ENCODE peak calls at places on chromosomes 13 and 19, in nine cellular contexts. G is dorsolateral prefrontal cortex, X is SK-N-SH, N is thyroid gland, I is right atrium auricular region, L is BJ, R is HFF-Myc, W is pancreas, B is PC-9. J is an unnamed sample.

GRCh38 chr19:48997972-48998371 is 4.3 kb downstream of the RUVBL2 start:
- DNase-seq in G (no peak), X (peak; percentile 69), N (peak; percentile 27), I (no peak), L (no peak), R (no peak), W (no peak), B (no peak), J (peak; percentile 84)

GRCh38 chr13:101416181-101417042 is at the start of gene NALCN:
- DNase-seq in G (peak; percentile 48), X (peak; percentile 82), N (peak; percentile 30), I (no peak), L (no peak), R (no peak), W (peak; percentile 75), B (peak; percentile 51), J (peak; percentile 31)

GRCh38 chr19:5294403-5295160 is 46.0 kb downstream of the PTPRS start:
- DNase-seq in G (no peak), X (no peak), N (no peak), I (no peak), L (no peak), R (no peak), W (peak; percentile 67), B (no peak), J (no peak)

GRCh38 chr13:101917833-101918755 is 465.6 kb downstream of the ITGBL1 start:
- DNase-seq in G (no peak), X (peak; percentile 73), N (peak; percentile 3), I (no peak), L (no peak), R (no peak), W (no peak), B (no peak), J (no peak)

GRCh38 chr19:5697022-5697889 is 7.2 kb downstream of the RPL36 start:
- DNase-seq in G (no peak), X (peak; percentile 41), N (no peak), I (no peak), L (no peak), R (no peak), W (peak; percentile 77), B (no peak), J (no peak)

GRCh38 chr13:20425819-20426219 is 99.8 kb downstream of the CRYL1 start:
- DNase-seq in G (no peak), X (peak; percentile 39), N (no peak), I (no peak), L (no peak), R (no peak), W (no peak), B (peak; percentile 26), J (no peak)

GRCh38 chr19:40933025-40933424 is 51.0 kb upstream of the CYP2A7 start:
- DNase-seq in G (no peak), X (no peak), N (no peak), I (no peak), L (no peak), R (no peak), W (no peak), B (peak; percentile 53), J (peak; percentile 11)

GRCh38 chr19:49779731-49780578 is 13.2 kb downstream of the AP2A1 start:
- DNase-seq in G (no peak), X (no peak), N (no peak), I (no peak), L (no peak), R (no peak), W (no peak), B (no peak), J (no peak)

GRCh38 chr13:113756441-113757097 is 2.5 kb upstream of the TMEM255B start:
- DNase-seq in G (no peak), X (no peak), N (no peak), I (no peak), L (no peak), R (no peak), W (no peak), B (no peak), J (no peak)

GRCh38 chr19:31421856-31422255 is 72.6 kb upstream of the TSHZ3 start:
- DNase-seq in G (no peak), X (no peak), N (no peak), I (no peak), L (no peak), R (no peak), W (no peak), B (no peak), J (no peak)

GRCh38 chr19:54029930-54030490 is 33.7 kb downstream of the VSTM1 start:
- DNase-seq in G (peak; percentile 64), X (peak; percentile 71), N (peak; percentile 22), I (peak; percentile 62), L (no peak), R (peak; percentile 61), W (no peak), B (peak; percentile 68), J (peak; percentile 39)

GRCh38 chr19:13849991-13850909 is 26.7 kb upstream of the NANOS3 start:
- DNase-seq in G (no peak), X (peak; percentile 89), N (peak; percentile 83), I (peak; percentile 83), L (no peak), R (no peak), W (peak; percentile 94), B (peak; percentile 49), J (peak; percentile 82)

GRCh38 chr13:53250272-53250875 is 221.8 kb downstream of the OLFM4 start:
- DNase-seq in G (no peak), X (peak; percentile 57), N (no peak), I (no peak), L (peak; percentile 1), R (peak; percentile 38), W (no peak), B (peak; percentile 69), J (no peak)

GRCh38 chr13:45678282-45678681 is 23.8 kb upstream of the CBY2 start:
- DNase-seq in G (no peak), X (no peak), N (no peak), I (no peak), L (no peak), R (no peak), W (no peak), B (no peak), J (no peak)

GRCh38 chr13:28325022-28325421 is 169.9 kb downstream of the FLT1 start:
- DNase-seq in G (no peak), X (no peak), N (no peak), I (no peak), L (no peak), R (no peak), W (no peak), B (no peak), J (no peak)

GRCh38 chr19:32421589-32422361 is 16.2 kb downstream of the DPY19L3 start:
- DNase-seq in G (no peak), X (no peak), N (no peak), I (no peak), L (no peak), R (no peak), W (no peak), B (no peak), J (no peak)

DNA sequence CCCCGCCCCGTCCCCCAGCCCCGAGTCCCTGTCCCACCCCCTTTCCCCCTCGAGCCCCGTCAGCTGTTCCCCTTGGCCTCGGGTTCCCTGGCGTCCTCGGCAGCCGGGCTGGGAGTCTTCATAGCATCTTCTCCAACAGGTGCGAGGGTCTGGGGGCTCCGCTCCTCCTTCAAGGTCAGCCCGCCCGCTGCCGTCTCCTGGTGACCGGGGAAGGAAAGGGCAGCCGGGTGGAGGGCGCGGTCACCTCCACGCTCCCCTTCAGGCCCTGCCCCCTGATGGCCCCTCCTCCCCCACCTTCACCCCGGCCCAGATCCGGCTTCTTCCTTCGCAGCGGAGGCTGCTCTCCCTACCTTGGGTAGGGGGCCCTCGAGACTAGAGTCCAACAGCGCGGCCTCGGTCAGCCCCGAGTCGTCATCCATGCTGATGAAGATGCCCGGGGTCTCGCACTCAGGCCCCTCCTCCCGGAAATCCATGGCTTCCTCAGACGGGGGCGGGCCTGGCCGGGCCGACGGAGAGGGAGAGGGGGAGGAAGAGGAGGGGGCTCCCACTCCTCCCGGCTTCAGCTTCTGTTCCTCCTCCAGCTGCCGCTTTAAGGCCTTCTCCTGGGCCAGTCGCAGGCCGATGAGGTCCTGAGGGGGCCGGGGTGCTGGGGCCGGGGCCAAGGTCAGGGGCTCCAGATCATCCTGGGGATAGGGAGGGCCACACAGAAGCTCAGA is 551 bp upstream of the RSPH6A start:
- DNase-seq in G (no peak), X (peak; percentile 62), N (no peak), I (no peak), L (no peak), R (no peak), W (peak; percentile 80), B (no peak), J (no peak)
- H3K4me3 ChIP-seq in G (peak overlapping the region; percentile 11), X (peak overlapping the region; percentile 1), N (no peak overlapping the region), I (peak overlapping the region; percentile 55), L (no peak overlapping the region), R (no peak overlapping the region), W (no peak overlapping the region), B (no peak overlapping the region), J (no peak overlapping the region)

GRCh38 chr19:8150178-8150865 is 930 bp upstream of the FBN3 start:
- DNase-seq in G (no peak), X (peak; percentile 6), N (no peak), I (no peak), L (no peak), R (no peak), W (no peak), B (no peak), J (no peak)
- H3K4me3 ChIP-seq in G (no peak overlapping the region), X (no peak overlapping the region), N (no peak overlapping the region), I (no peak overlapping the region), L (no peak overlapping the region), R (no peak overlapping the region), W (no peak overlapping the region), B (no peak overlapping the region), J (no peak overlapping the region)

GRCh38 chr13:49954674-49955455 is 18.7 kb upstream of the SPRYD7 start:
- DNase-seq in G (no peak), X (no peak), N (no peak), I (no peak), L (no peak), R (no peak), W (no peak), B (no peak), J (no peak)

GRCh38 chr13:49953560-49953959 is 17.4 kb upstream of the SPRYD7 start:
- DNase-seq in G (no peak), X (no peak), N (no peak), I (no peak), L (no peak), R (no peak), W (no peak), B (peak; percentile 70), J (no peak)

GRCh38 chr13:49956131-49956530 is 20.0 kb upstream of the SPRYD7 start:
- DNase-seq in G (no peak), X (no peak), N (no peak), I (no peak), L (no peak), R (no peak), W (no peak), B (no peak), J (no peak)

DNA sequence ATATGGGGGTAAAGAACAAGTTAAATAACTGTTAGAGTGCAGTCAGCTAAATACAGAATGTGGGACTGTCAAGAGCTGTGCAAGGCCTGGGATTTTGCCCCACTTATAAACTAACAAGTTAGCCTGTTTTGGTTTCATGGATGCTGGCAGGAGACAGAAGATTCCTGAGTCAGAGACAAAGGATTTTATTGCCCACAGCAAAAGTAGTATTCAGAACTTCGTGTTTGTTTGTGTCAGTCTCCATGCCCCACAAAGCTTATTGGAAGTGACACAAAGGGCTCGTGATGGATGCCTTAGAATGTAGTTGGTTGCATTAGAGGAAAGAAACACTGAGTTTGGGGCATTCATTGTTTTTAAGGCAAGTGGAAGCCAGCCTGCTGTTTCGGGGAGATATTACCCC is 22.2 kb upstream of the SPRYD7 start:
- DNase-seq in G (no peak), X (no peak), N (no peak), I (no peak), L (no peak), R (no peak), W (no peak), B (no peak), J (no peak)
- H3K4me3 ChIP-seq in G (no peak overlapping the region), X (no peak overlapping the region), N (no peak overlapping the region), I (no peak overlapping the region), L (no peak overlapping the region), R (no peak overlapping the region), W (no peak overlapping the region), B (no peak overlapping the region), J (no peak overlapping the region)

GRCh38 chr19:16886305-16886880 is 2.4 kb upstream of the F2RL3 start:
- DNase-seq in G (no peak), X (no peak), N (peak; percentile 40), I (peak; percentile 87), L (no peak), R (no peak), W (no peak), B (peak; percentile 72), J (no peak)
- H3K4me3 ChIP-seq in G (no peak overlapping the region), X (no peak overlapping the region), N (no peak overlapping the region), I (no peak overlapping the region), L (no peak overlapping the region), R (no peak overlapping the region), W (no peak overlapping the region), B (peak overlapping the region; percentile 56), J (no peak overlapping the region)